ENCODE peak calls at places on chromosomes 13 and 19, in six cellular contexts. One of them, this sample, is unnamed.

GRCh38 chr19:32067686-32068085 is 277.7 kb upstream of the ZNF507 start:
- DNase-seq in left colon: no peak
- DNase-seq in upper lobe of right lung: no peak
- DNase-seq in T-helper 9 cell: no peak
- DNase-seq in activated CD4-positive, alpha-beta T cell treated with anti-CD3 and anti-CD28 coated beads, Interleukin-2, amount 50 U/mL, for 48 hours: no peak
- DNase-seq in AG09309: no peak
- DNase-seq in this sample: no peak

GRCh38 chr19:6103217-6103644 is 7.1 kb downstream of the RFX2 start:
- DNase-seq in left colon: no peak
- DNase-seq in upper lobe of right lung: peak
- DNase-seq in T-helper 9 cell: no peak
- DNase-seq in activated CD4-positive, alpha-beta T cell treated with anti-CD3 and anti-CD28 coated beads, Interleukin-2, amount 50 U/mL, for 48 hours: no peak
- DNase-seq in AG09309: peak
- DNase-seq in this sample: peak

GRCh38 chr13:112892759-112893569 is 76.0 kb upstream of the MCF2L start:
- DNase-seq in left colon: peak
- DNase-seq in upper lobe of right lung: no peak
- DNase-seq in T-helper 9 cell: no peak
- DNase-seq in activated CD4-positive, alpha-beta T cell treated with anti-CD3 and anti-CD28 coated beads, Interleukin-2, amount 50 U/mL, for 48 hours: no peak
- DNase-seq in AG09309: no peak
- DNase-seq in this sample: peak

GRCh38 chr13:87524775-87525174 is 146.4 kb upstream of the SLITRK5 start:
- DNase-seq in left colon: no peak
- DNase-seq in upper lobe of right lung: no peak
- DNase-seq in T-helper 9 cell: no peak
- DNase-seq in activated CD4-positive, alpha-beta T cell treated with anti-CD3 and anti-CD28 coated beads, Interleukin-2, amount 50 U/mL, for 48 hours: no peak
- DNase-seq in AG09309: no peak
- DNase-seq in this sample: no peak

GRCh38 chr13:94480672-94481145 is 1.2 kb upstream of the DCT start:
- DNase-seq in left colon: no peak
- DNase-seq in upper lobe of right lung: no peak
- DNase-seq in T-helper 9 cell: no peak
- DNase-seq in activated CD4-positive, alpha-beta T cell treated with anti-CD3 and anti-CD28 coated beads, Interleukin-2, amount 50 U/mL, for 48 hours: no peak
- DNase-seq in AG09309: peak
- DNase-seq in this sample: no peak

GRCh38 chr13:77701305-77701704 is 3.8 kb downstream of the SLAIN1 start:
- DNase-seq in left colon: no peak
- DNase-seq in upper lobe of right lung: no peak
- DNase-seq in T-helper 9 cell: no peak
- DNase-seq in activated CD4-positive, alpha-beta T cell treated with anti-CD3 and anti-CD28 coated beads, Interleukin-2, amount 50 U/mL, for 48 hours: no peak
- DNase-seq in AG09309: no peak
- DNase-seq in this sample: no peak

GRCh38 chr13:98065468-98065867 is 77.4 kb upstream of the FARP1 start:
- DNase-seq in left colon: no peak
- DNase-seq in upper lobe of right lung: no peak
- DNase-seq in T-helper 9 cell: no peak
- DNase-seq in activated CD4-positive, alpha-beta T cell treated with anti-CD3 and anti-CD28 coated beads, Interleukin-2, amount 50 U/mL, for 48 hours: no peak
- DNase-seq in AG09309: no peak
- DNase-seq in this sample: no peak

GRCh38 chr19:11535792-11536595 is 2.7 kb upstream of the CNN1 start:
- DNase-seq in left colon: peak
- DNase-seq in upper lobe of right lung: peak
- DNase-seq in T-helper 9 cell: peak
- DNase-seq in activated CD4-positive, alpha-beta T cell treated with anti-CD3 and anti-CD28 coated beads, Interleukin-2, amount 50 U/mL, for 48 hours: peak
- DNase-seq in AG09309: no peak
- DNase-seq in this sample: peak

GRCh38 chr19:20964798-20965197 is 41.7 kb downstream of the ZNF85 start:
- DNase-seq in left colon: no peak
- DNase-seq in upper lobe of right lung: no peak
- DNase-seq in T-helper 9 cell: no peak
- DNase-seq in activated CD4-positive, alpha-beta T cell treated with anti-CD3 and anti-CD28 coated beads, Interleukin-2, amount 50 U/mL, for 48 hours: peak
- DNase-seq in AG09309: no peak
- DNase-seq in this sample: no peak

GRCh38 chr19:45772912-45773311 is 3.9 kb upstream of the SIX5 start:
- DNase-seq in left colon: no peak
- DNase-seq in upper lobe of right lung: no peak
- DNase-seq in T-helper 9 cell: no peak
- DNase-seq in activated CD4-positive, alpha-beta T cell treated with anti-CD3 and anti-CD28 coated beads, Interleukin-2, amount 50 U/mL, for 48 hours: no peak
- DNase-seq in AG09309: no peak
- DNase-seq in this sample: no peak

GRCh38 chr13:32246468-32246867 is 68.7 kb downstream of the ZAR1L start:
- DNase-seq in left colon: peak
- DNase-seq in upper lobe of right lung: no peak
- DNase-seq in T-helper 9 cell: no peak
- DNase-seq in activated CD4-positive, alpha-beta T cell treated with anti-CD3 and anti-CD28 coated beads, Interleukin-2, amount 50 U/mL, for 48 hours: peak
- DNase-seq in AG09309: no peak
- DNase-seq in this sample: peak

GRCh38 chr13:77532983-77533382 is 2.5 kb upstream of the SCEL start:
- DNase-seq in left colon: no peak
- DNase-seq in upper lobe of right lung: no peak
- DNase-seq in T-helper 9 cell: no peak
- DNase-seq in activated CD4-positive, alpha-beta T cell treated with anti-CD3 and anti-CD28 coated beads, Interleukin-2, amount 50 U/mL, for 48 hours: no peak
- DNase-seq in AG09309: no peak
- DNase-seq in this sample: no peak

GRCh38 chr13:102838982-102839381 is 6.8 kb upstream of the ERCC5 start:
- DNase-seq in left colon: no peak
- DNase-seq in upper lobe of right lung: no peak
- DNase-seq in T-helper 9 cell: no peak
- DNase-seq in activated CD4-positive, alpha-beta T cell treated with anti-CD3 and anti-CD28 coated beads, Interleukin-2, amount 50 U/mL, for 48 hours: no peak
- DNase-seq in AG09309: no peak
- DNase-seq in this sample: no peak